ENCODE peak calls at places on chromosomes 5 and 9, in four cellular contexts. One of them, this sample, is unnamed.

GRCh38 chr9:73839471-73839870 is 657.7 kb upstream of the RORB start:
- DNase-seq in naive thymus-derived CD4-positive, alpha-beta T cell: no peak
- DNase-seq in coronary artery: no peak
- DNase-seq in H7: no peak
- DNase-seq in this sample: no peak

GRCh38 chr5:159971514-159971913 is 37.4 kb upstream of the TTC1 start:
- DNase-seq in coronary artery: no peak
- DNase-seq in naive thymus-derived CD4-positive, alpha-beta T cell: no peak
- DNase-seq in H7: no peak
- DNase-seq in this sample: no peak

GRCh38 chr5:60470881-60471280 is 229.1 kb downstream of the DEPDC1B start:
- DNase-seq in coronary artery: no peak
- DNase-seq in H7: no peak
- DNase-seq in naive thymus-derived CD4-positive, alpha-beta T cell: no peak
- DNase-seq in this sample: no peak

GRCh38 chr9:10704720-10705119 is 91.9 kb upstream of the PTPRD start:
- DNase-seq in coronary artery: no peak
- DNase-seq in H7: no peak
- DNase-seq in naive thymus-derived CD4-positive, alpha-beta T cell: no peak
- DNase-seq in this sample: peak

GRCh38 chr9:123727332-123727731 is 202.6 kb downstream of the DENND1A start:
- DNase-seq in naive thymus-derived CD4-positive, alpha-beta T cell: no peak
- DNase-seq in coronary artery: no peak
- DNase-seq in H7: no peak
- DNase-seq in this sample: no peak

GRCh38 chr9:9970514-9970913 is 642.3 kb downstream of the PTPRD start:
- DNase-seq in naive thymus-derived CD4-positive, alpha-beta T cell: no peak
- DNase-seq in coronary artery: no peak
- DNase-seq in H7: no peak
- DNase-seq in this sample: no peak

GRCh38 chr5:18745591-18745987 is 1111.3 kb downstream of the TAF11L14 start:
- DNase-seq in naive thymus-derived CD4-positive, alpha-beta T cell: peak
- DNase-seq in H7: no peak
- DNase-seq in coronary artery: no peak
- DNase-seq in this sample: peak

GRCh38 chr9:33136721-33137120 is 30.4 kb downstream of the B4GALT1 start:
- DNase-seq in naive thymus-derived CD4-positive, alpha-beta T cell: no peak
- DNase-seq in H7: peak
- DNase-seq in coronary artery: peak
- DNase-seq in this sample: no peak

GRCh38 chr5:157350939-157351338 is 85.0 kb downstream of the CYFIP2 start:
- DNase-seq in H7: no peak
- DNase-seq in naive thymus-derived CD4-positive, alpha-beta T cell: no peak
- DNase-seq in coronary artery: no peak
- DNase-seq in this sample: no peak

GRCh38 chr5:111389390-111390082 is 122.8 kb downstream of the STARD4 start:
- DNase-seq in H7: no peak
- DNase-seq in naive thymus-derived CD4-positive, alpha-beta T cell: no peak
- DNase-seq in coronary artery: no peak
- DNase-seq in this sample: peak

GRCh38 chr5:118545050-118545449 is 443.3 kb downstream of the DTWD2 start:
- DNase-seq in H7: no peak
- DNase-seq in coronary artery: no peak
- DNase-seq in naive thymus-derived CD4-positive, alpha-beta T cell: no peak
- DNase-seq in this sample: no peak

GRCh38 chr5:53825016-53825415 is 264.6 kb downstream of the NDUFS4 start:
- DNase-seq in H7: no peak
- DNase-seq in coronary artery: no peak
- DNase-seq in naive thymus-derived CD4-positive, alpha-beta T cell: no peak
- DNase-seq in this sample: no peak

GRCh38 chr5:81505672-81506071 is 111.7 kb upstream of the ACOT12 start:
- DNase-seq in coronary artery: no peak
- DNase-seq in H7: no peak
- DNase-seq in naive thymus-derived CD4-positive, alpha-beta T cell: no peak
- DNase-seq in this sample: no peak

GRCh38 chr9:63817622-63818518 is 1467.1 kb downstream of the FOXD4L5 start:
- DNase-seq in H7: peak
- DNase-seq in naive thymus-derived CD4-positive, alpha-beta T cell: peak
- DNase-seq in coronary artery: peak
- DNase-seq in this sample: no peak

GRCh38 chr5:138212828-138213160 is 329 bp downstream of the CDC23 start:
- DNase-seq in coronary artery: peak
- DNase-seq in H7: no peak
- DNase-seq in naive thymus-derived CD4-positive, alpha-beta T cell: no peak
- DNase-seq in this sample: no peak

GRCh38 chr9:126304946-126305370 is 21.7 kb upstream of the MVB12B start:
- DNase-seq in naive thymus-derived CD4-positive, alpha-beta T cell: no peak
- DNase-seq in coronary artery: no peak
- DNase-seq in H7: no peak
- DNase-seq in this sample: no peak

GRCh38 chr5:110027527-110028322 is 338.0 kb downstream of the MAN2A1 start:
- DNase-seq in coronary artery: no peak
- DNase-seq in naive thymus-derived CD4-positive, alpha-beta T cell: no peak
- DNase-seq in H7: no peak
- DNase-seq in this sample: no peak

GRCh38 chr5:10601246-10602030 is 37.6 kb downstream of the ANKRD33B start:
- DNase-seq in naive thymus-derived CD4-positive, alpha-beta T cell: no peak
- DNase-seq in H7: peak
- DNase-seq in coronary artery: peak
- DNase-seq in this sample: peak

GRCh38 chr5:33867236-33867635 is 24.6 kb downstream of the ADAMTS12 start:
- DNase-seq in H7: no peak
- DNase-seq in coronary artery: no peak
- DNase-seq in naive thymus-derived CD4-positive, alpha-beta T cell: no peak
- DNase-seq in this sample: no peak

GRCh38 chr5:126171916-126172315 is 251.3 kb upstream of the GRAMD2B start:
- DNase-seq in naive thymus-derived CD4-positive, alpha-beta T cell: no peak
- DNase-seq in H7: no peak
- DNase-seq in coronary artery: no peak
- DNase-seq in this sample: no peak

GRCh38 chr5:99034336-99034735 is 105.5 kb upstream of the CHD1 start:
- DNase-seq in coronary artery: no peak
- DNase-seq in H7: no peak
- DNase-seq in naive thymus-derived CD4-positive, alpha-beta T cell: no peak
- DNase-seq in this sample: peak

GRCh38 chr9:122125891-122126331 is 32.8 kb upstream of the TTLL11 start:
- DNase-seq in coronary artery: no peak
- DNase-seq in H7: peak
- DNase-seq in naive thymus-derived CD4-positive, alpha-beta T cell: no peak
- DNase-seq in this sample: peak

GRCh38 chr5:142219146-142219545 is 105.7 kb downstream of the SPRY4 start:
- DNase-seq in naive thymus-derived CD4-positive, alpha-beta T cell: no peak
- DNase-seq in coronary artery: no peak
- DNase-seq in H7: no peak
- DNase-seq in this sample: peak

GRCh38 chr9:136085815-136086212 is 9.3 kb downstream of the NACC2 start:
- DNase-seq in naive thymus-derived CD4-positive, alpha-beta T cell: no peak
- DNase-seq in H7: no peak
- DNase-seq in coronary artery: peak
- DNase-seq in this sample: no peak

GRCh38 chr9:114080195-114080772 is 2.2 kb upstream of the AMBP start:
- DNase-seq in naive thymus-derived CD4-positive, alpha-beta T cell: no peak
- DNase-seq in coronary artery: no peak
- DNase-seq in H7: no peak
- DNase-seq in this sample: peak

GRCh38 chr5:94024101-94024500 is 282.7 kb upstream of the POU5F2 start:
- DNase-seq in naive thymus-derived CD4-positive, alpha-beta T cell: no peak
- DNase-seq in coronary artery: no peak
- DNase-seq in H7: no peak
- DNase-seq in this sample: no peak

GRCh38 chr5:125559296-125559695 is 812.9 kb upstream of the ZNF608 start:
- DNase-seq in coronary artery: no peak
- DNase-seq in H7: no peak
- DNase-seq in naive thymus-derived CD4-positive, alpha-beta T cell: no peak
- DNase-seq in this sample: peak

GRCh38 chr5:76724871-76725270 is 8.9 kb downstream of the F2R start:
- DNase-seq in coronary artery: no peak
- DNase-seq in naive thymus-derived CD4-positive, alpha-beta T cell: no peak
- DNase-seq in H7: no peak
- DNase-seq in this sample: no peak

GRCh38 chr5:139852696-139853095 is 57.1 kb downstream of the PSD2 start:
- DNase-seq in coronary artery: no peak
- DNase-seq in naive thymus-derived CD4-positive, alpha-beta T cell: no peak
- DNase-seq in H7: no peak
- DNase-seq in this sample: no peak

GRCh38 chr5:126680215-126680817 is 79.6 kb downstream of the PHAX start:
- DNase-seq in naive thymus-derived CD4-positive, alpha-beta T cell: no peak
- DNase-seq in coronary artery: no peak
- DNase-seq in H7: peak
- DNase-seq in this sample: peak

GRCh38 chr5:172299916-172300439 is 16.4 kb upstream of the UBTD2 start:
- DNase-seq in H7: no peak
- DNase-seq in naive thymus-derived CD4-positive, alpha-beta T cell: no peak
- DNase-seq in coronary artery: no peak
- DNase-seq in this sample: peak

GRCh38 chr9:129627556-129628492 is 1.9 kb downstream of the NTMT1 start:
- DNase-seq in coronary artery: no peak
- DNase-seq in H7: no peak
- DNase-seq in naive thymus-derived CD4-positive, alpha-beta T cell: no peak
- DNase-seq in this sample: no peak
- H3K4me3 ChIP-seq in coronary artery: peak
- H3K4me3 ChIP-seq in H7: no peak
- H3K4me3 ChIP-seq in naive thymus-derived CD4-positive, alpha-beta T cell: peak
- H3K4me3 ChIP-seq in this sample: peak

GRCh38 chr5:154788212-154788611 is 33.0 kb downstream of the LARP1 start:
- DNase-seq in coronary artery: no peak
- DNase-seq in H7: no peak
- DNase-seq in naive thymus-derived CD4-positive, alpha-beta T cell: no peak
- DNase-seq in this sample: no peak

GRCh38 chr5:154783774-154784460 is 28.7 kb downstream of the LARP1 start:
- DNase-seq in naive thymus-derived CD4-positive, alpha-beta T cell: no peak
- DNase-seq in coronary artery: no peak
- DNase-seq in H7: no peak
- DNase-seq in this sample: no peak

GRCh38 chr5:154782812-154783592 is 27.8 kb downstream of the LARP1 start:
- DNase-seq in H7: peak
- DNase-seq in coronary artery: no peak
- DNase-seq in naive thymus-derived CD4-positive, alpha-beta T cell: no peak
- DNase-seq in this sample: no peak

GRCh38 chr5:154784856-154785255 is 29.7 kb downstream of the LARP1 start:
- DNase-seq in H7: no peak
- DNase-seq in naive thymus-derived CD4-positive, alpha-beta T cell: no peak
- DNase-seq in coronary artery: no peak
- DNase-seq in this sample: no peak

GRCh38 chr5:154786414-154786813 is 31.2 kb downstream of the LARP1 start:
- DNase-seq in coronary artery: no peak
- DNase-seq in H7: no peak
- DNase-seq in naive thymus-derived CD4-positive, alpha-beta T cell: no peak
- DNase-seq in this sample: no peak
- H3K4me3 ChIP-seq in coronary artery: no peak
- H3K4me3 ChIP-seq in H7: no peak
- H3K4me3 ChIP-seq in naive thymus-derived CD4-positive, alpha-beta T cell: no peak
- H3K4me3 ChIP-seq in this sample: no peak

GRCh38 chr5:114700823-114701222 is 339.0 kb downstream of the KCNN2 start:
- DNase-seq in coronary artery: no peak
- DNase-seq in H7: no peak
- DNase-seq in naive thymus-derived CD4-positive, alpha-beta T cell: no peak
- DNase-seq in this sample: no peak

GRCh38 chr5:114695292-114695904 is 333.5 kb downstream of the KCNN2 start:
- DNase-seq in H7: no peak
- DNase-seq in naive thymus-derived CD4-positive, alpha-beta T cell: no peak
- DNase-seq in coronary artery: no peak
- DNase-seq in this sample: no peak
- H3K4me3 ChIP-seq in H7: no peak
- H3K4me3 ChIP-seq in naive thymus-derived CD4-positive, alpha-beta T cell: no peak
- H3K4me3 ChIP-seq in coronary artery: no peak
- H3K4me3 ChIP-seq in this sample: no peak

DNA sequence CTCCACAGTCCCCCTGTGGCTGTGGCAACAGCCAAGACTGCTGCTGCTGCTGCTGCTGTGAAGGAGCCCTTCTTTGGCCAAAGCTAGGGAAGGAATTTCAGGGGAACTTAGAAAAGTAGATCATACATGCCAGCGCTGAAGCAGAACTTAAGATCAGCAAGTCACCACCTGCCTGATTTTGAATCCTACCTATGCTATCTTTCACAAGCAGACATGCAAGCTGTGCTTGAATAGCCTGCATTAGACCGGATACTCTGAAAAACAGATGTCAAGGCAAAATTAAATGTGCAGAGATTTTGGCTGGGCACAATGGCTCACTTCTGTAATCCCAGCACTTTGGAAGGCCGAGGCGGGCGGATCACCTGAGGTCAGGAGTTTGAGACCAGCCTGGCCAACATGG is 99.3 kb upstream of the ZNF366 start:
- DNase-seq in H7: no peak
- DNase-seq in coronary artery: no peak
- DNase-seq in naive thymus-derived CD4-positive, alpha-beta T cell: no peak
- DNase-seq in this sample: no peak
- H3K4me3 ChIP-seq in H7: no peak
- H3K4me3 ChIP-seq in coronary artery: no peak
- H3K4me3 ChIP-seq in naive thymus-derived CD4-positive, alpha-beta T cell: no peak
- H3K4me3 ChIP-seq in this sample: no peak

GRCh38 chr5:147453901-147454814 is 55.7 kb downstream of the DPYSL3 start:
- DNase-seq in H7: peak
- DNase-seq in naive thymus-derived CD4-positive, alpha-beta T cell: peak
- DNase-seq in coronary artery: peak
- DNase-seq in this sample: peak
- H3K4me3 ChIP-seq in H7: peak
- H3K4me3 ChIP-seq in naive thymus-derived CD4-positive, alpha-beta T cell: peak
- H3K4me3 ChIP-seq in coronary artery: peak
- H3K4me3 ChIP-seq in this sample: peak